ENCODE peak calls at places on chromosome 1, in six cellular contexts. I is astrocyte, Y is aorta, Z is neural progenitor cell, T is osteoblast, P is H9. X is an unnamed sample. For H3K4me1, the result is how much of the 10 kb centered on the place peaks cover.

GRCh38 chr1:201509601-201510374 is 2.9 kb upstream of the CSRP1 start:
- DNase-seq in Y (no peak), I (no peak), Z (no peak), P (no peak), T (no peak), X (no peak)

GRCh38 chr1:6500446-6501406 is 9.3 kb upstream of the PLEKHG5 start:
- DNase-seq in T (peak), Y (no peak), Z (no peak), P (no peak), I (no peak), X (no peak)

GRCh38 chr1:159866905-159867304 is 4.4 kb upstream of the VSIG8 start:
- DNase-seq in Y (no peak), I (no peak), P (no peak), Z (no peak), T (no peak), X (no peak)

GRCh38 chr1:173222149-173223030 is 15.3 kb upstream of the TNFSF4 start:
- DNase-seq in P (no peak), T (no peak), Z (no peak), I (no peak), Y (no peak), X (no peak)

GRCh38 chr1:94236630-94237290 is 624 bp downstream of the ARHGAP29 start:
- DNase-seq in I (peak), Z (peak), T (peak), Y (peak), P (peak), X (peak)

GRCh38 chr1:64598100-64598571 is 128.2 kb downstream of the CACHD1 start:
- DNase-seq in Z (peak), Y (no peak), I (peak), P (no peak), T (peak), X (no peak)

GRCh38 chr1:118081387-118081786 is 103.6 kb downstream of the SPAG17 start:
- DNase-seq in Y (no peak), Z (no peak), P (no peak), I (no peak), T (no peak), X (no peak)

GRCh38 chr1:245000872-245001188 is 136.5 kb upstream of the HNRNPU start:
- DNase-seq in T (no peak), P (no peak), Z (no peak), Y (no peak), I (no peak), X (no peak)

GRCh38 chr1:53450225-53450624 is 9.0 kb upstream of the DMRTB1 start:
- DNase-seq in Y (no peak), Z (peak), P (no peak), T (no peak), I (no peak), X (no peak)

GRCh38 chr1:244971524-244972216 is 107.3 kb upstream of the HNRNPU start:
- DNase-seq in Y (no peak), Z (no peak), I (peak), P (no peak), T (no peak), X (no peak)

DNA sequence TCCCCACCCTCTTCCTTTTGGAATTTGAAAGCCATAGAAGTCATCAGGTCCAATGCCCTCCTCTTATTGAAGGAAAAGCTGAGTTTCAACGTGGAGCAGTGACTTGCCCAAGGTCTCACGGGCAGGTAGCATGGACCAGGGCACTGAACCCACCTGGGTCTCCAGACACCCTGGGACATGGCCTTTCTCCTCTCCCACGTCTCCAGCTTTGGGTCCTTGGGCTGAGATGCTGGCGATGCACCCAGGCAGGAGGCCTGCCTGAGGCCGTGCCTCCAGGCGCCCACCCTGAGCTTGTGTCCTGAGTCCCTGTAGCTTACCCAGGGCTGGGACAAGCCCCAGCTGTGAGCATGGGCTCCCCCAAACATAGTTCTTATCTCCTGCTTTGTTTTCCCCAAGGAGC is 21.4 kb downstream of the LDLRAP1 start:
- DNase-seq in Y (no peak), T (no peak), I (no peak), P (no peak), Z (no peak), X (no peak)
- H3K4me1 ChIP-seq in Y (under half), T (under half), I (half or more), P (under half), Z (under half), X (under half)

GRCh38 chr1:27152829-27153548 is 1.9 kb downstream of the SLC9A1 start:
- DNase-seq in Z (no peak), T (no peak), Y (no peak), P (no peak), I (no peak), X (no peak)
- H3K4me1 ChIP-seq in Z (under half), T (under half), Y (under half), P (under half), I (under half), X (under half)

GRCh38 chr1:30755746-30756145 is 1.8 kb downstream of the LAPTM5 start:
- DNase-seq in T (no peak), Y (no peak), I (no peak), P (no peak), Z (no peak), X (no peak)
- H3K4me1 ChIP-seq in T (under half), Y (under half), I (under half), P (under half), Z (under half), X (under half)

GRCh38 chr1:150604226-150604588 is 24.8 kb upstream of the MCL1 start:
- DNase-seq in Z (no peak), T (no peak), I (no peak), Y (no peak), P (no peak), X (no peak)

GRCh38 chr1:150601540-150601939 is 22.1 kb upstream of the MCL1 start:
- DNase-seq in Y (no peak), Z (no peak), I (no peak), P (no peak), T (no peak), X (no peak)

GRCh38 chr1:150610576-150610975 is 18.8 kb downstream of the ENSA start:
- DNase-seq in I (no peak), T (no peak), P (no peak), Z (no peak), Y (no peak), X (no peak)

GRCh38 chr1:150609726-150610125 is 19.7 kb downstream of the ENSA start:
- DNase-seq in Z (peak), P (no peak), Y (no peak), I (peak), T (no peak), X (no peak)

DNA sequence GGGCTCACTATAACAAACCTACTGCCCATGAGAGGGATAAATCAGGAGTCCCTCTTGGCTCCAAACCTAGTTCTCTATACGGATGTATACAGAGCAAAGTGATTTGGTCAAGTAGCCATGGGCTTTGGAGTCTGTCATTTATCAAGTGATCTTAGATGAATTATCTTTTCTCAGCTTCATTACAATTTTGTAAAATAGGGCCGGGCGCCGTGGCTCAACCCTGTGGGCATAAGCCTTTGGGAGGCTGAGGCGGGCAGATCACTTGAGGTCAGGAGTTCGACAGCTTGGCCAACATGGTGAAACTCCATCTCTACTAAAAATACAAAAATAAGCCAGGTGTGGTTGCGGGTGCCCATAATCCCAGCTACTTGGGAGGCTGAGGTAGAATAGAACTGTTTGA is 22.7 kb downstream of the ENSA start:
- DNase-seq in Y (no peak), I (no peak), T (no peak), Z (no peak), P (no peak), X (no peak)
- H3K4me1 ChIP-seq in Y (under half), I (under half), T (under half), Z (under half), P (under half), X (under half)

DNA sequence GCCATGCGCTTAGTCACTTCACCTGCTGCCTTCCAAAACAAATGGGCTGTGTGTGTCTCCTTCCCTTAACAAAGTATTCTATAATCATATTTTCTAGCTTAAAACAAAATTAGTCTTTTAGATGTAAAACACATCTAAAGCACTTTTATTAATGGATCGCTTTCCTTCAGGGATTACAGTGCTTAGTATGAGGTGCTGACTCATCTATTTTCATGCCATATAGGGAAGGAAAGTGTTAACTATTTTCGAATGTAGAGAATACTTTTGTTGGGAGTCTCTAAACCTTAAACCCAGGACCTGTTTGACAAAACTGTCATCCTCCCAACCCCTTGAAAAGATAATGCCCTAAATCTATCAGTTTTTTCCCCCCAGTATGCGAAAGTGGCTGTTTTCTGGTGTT is 90.2 kb downstream of the PBX1 start:
- DNase-seq in P (no peak), Y (no peak), I (no peak), Z (no peak), T (no peak), X (no peak)
- H3K4me1 ChIP-seq in P (under half), Y (under half), I (under half), Z (under half), T (under half), X (half or more)

GRCh38 chr1:20126806-20127440 is 7.6 kb upstream of the PLA2G2D start:
- DNase-seq in T (peak), Y (no peak), I (no peak), Z (no peak), P (no peak), X (no peak)
- H3K4me1 ChIP-seq in T (under half), Y (under half), I (under half), Z (under half), P (under half), X (under half)

GRCh38 chr1:223837206-223837605 is 8.5 kb downstream of the TP53BP2 start:
- DNase-seq in Y (no peak), I (no peak), P (no peak), Z (no peak), T (no peak), X (peak)

GRCh38 chr1:223836586-223836985 is 9.2 kb downstream of the TP53BP2 start:
- DNase-seq in Y (no peak), T (no peak), P (no peak), I (no peak), Z (no peak), X (no peak)

GRCh38 chr1:223834660-223835263 is 11.0 kb downstream of the TP53BP2 start:
- DNase-seq in Z (no peak), I (peak), Y (no peak), P (no peak), T (peak), X (no peak)

GRCh38 chr1:223833948-223834347 is 11.8 kb downstream of the TP53BP2 start:
- DNase-seq in T (no peak), I (no peak), P (no peak), Z (no peak), Y (no peak), X (no peak)

GRCh38 chr1:223835754-223836153 is 10.0 kb downstream of the TP53BP2 start:
- DNase-seq in Y (no peak), P (no peak), I (no peak), T (peak), Z (no peak), X (no peak)
- H3K4me1 ChIP-seq in Y (under half), P (under half), I (under half), T (under half), Z (under half), X (half or more)

GRCh38 chr1:97630281-97630680 is 290.6 kb downstream of the DPYD start:
- DNase-seq in Z (peak), Y (no peak), T (no peak), I (no peak), P (no peak), X (peak)
- H3K4me1 ChIP-seq in Z (under half), Y (under half), T (under half), I (under half), P (under half), X (under half)

GRCh38 chr1:17764578-17764977 is 9.4 kb downstream of the ACTL8 start:
- DNase-seq in T (no peak), I (no peak), Z (no peak), P (no peak), Y (no peak), X (no peak)
- H3K4me1 ChIP-seq in T (half or more), I (under half), Z (under half), P (under half), Y (under half), X (under half)

GRCh38 chr1:37479255-37480124 is 5.1 kb downstream of the ZC3H12A start:
- DNase-seq in Y (peak), I (peak), Z (no peak), P (no peak), T (peak), X (peak)
- H3K4me1 ChIP-seq in Y (under half), I (half or more), Z (under half), P (under half), T (half or more), X (under half)

X was measured in A673.